ENCODE peak calls at places on chromosomes 6 and 20, in eight cellular contexts. X, T, S, O, N, I, D and A are unnamed samples.

GRCh38 chr6:57313711-57314471 is 3.5 kb upstream of the PRIM2 start:
- DNase-seq in X (no peak), T (no peak), S (no peak), O (peak), N (peak), I (no peak), D (no peak), A (no peak)

GRCh38 chr20:8862092-8862491 is 206.8 kb upstream of the PLCB4 start:
- DNase-seq in X (no peak), T (no peak), S (no peak), O (no peak), N (no peak), I (no peak), D (no peak), A (no peak)

GRCh38 chr20:20820780-20821495 is 108.5 kb upstream of the RALGAPA2 start:
- DNase-seq in X (no peak), T (no peak), S (no peak), O (no peak), N (no peak), I (no peak), D (no peak), A (no peak)

GRCh38 chr6:170522565-170523183 is 30.4 kb downstream of the PSMB1 start:
- DNase-seq in X (no peak), T (no peak), S (no peak), O (peak), N (no peak), I (no peak), D (no peak), A (peak)

GRCh38 chr6:97440590-97441176 is 157.7 kb upstream of the MMS22L start:
- DNase-seq in X (no peak), T (no peak), S (no peak), O (peak), N (no peak), I (no peak), D (no peak), A (no peak)

GRCh38 chr6:129672883-129673631 is 36.9 kb downstream of the ARHGAP18 start:
- DNase-seq in X (no peak), T (no peak), S (peak), O (peak), N (peak), I (no peak), D (no peak), A (peak)

GRCh38 chr6:105460860-105461259 is 58.0 kb upstream of the PREP start:
- DNase-seq in X (no peak), T (no peak), S (no peak), O (no peak), N (no peak), I (no peak), D (no peak), A (no peak)

GRCh38 chr20:15627501-15627903 is 945.7 kb downstream of the KIF16B start:
- DNase-seq in X (no peak), T (no peak), S (no peak), O (no peak), N (no peak), I (no peak), D (no peak), A (no peak)

GRCh38 chr6:151091571-151091970 is 148.2 kb upstream of the AKAP12 start:
- DNase-seq in X (no peak), T (no peak), S (no peak), O (no peak), N (no peak), I (no peak), D (no peak), A (no peak)

GRCh38 chr20:39968495-39968894 is 720.5 kb downstream of the MAFB start:
- DNase-seq in X (no peak), T (no peak), S (no peak), O (no peak), N (no peak), I (no peak), D (no peak), A (no peak)

GRCh38 chr6:56677559-56677958 is 34.9 kb upstream of the DST start:
- DNase-seq in X (no peak), T (no peak), S (no peak), O (no peak), N (peak), I (no peak), D (no peak), A (no peak)

GRCh38 chr20:21391495-21392298 is 5.6 kb downstream of the NKX2-4 start:
- DNase-seq in X (no peak), T (no peak), S (peak), O (no peak), N (no peak), I (no peak), D (no peak), A (peak)

GRCh38 chr6:144103026-144103563 is 7.7 kb upstream of the SF3B5 start:
- DNase-seq in X (no peak), T (no peak), S (no peak), O (no peak), N (no peak), I (no peak), D (no peak), A (no peak)

GRCh38 chr20:47456952-47457724 is 44.5 kb upstream of the NCOA3 start:
- DNase-seq in X (no peak), T (no peak), S (no peak), O (peak), N (no peak), I (no peak), D (no peak), A (no peak)

GRCh38 chr6:158338311-158339112 is 26.2 kb downstream of the TULP4 start:
- DNase-seq in X (no peak), T (no peak), S (no peak), O (no peak), N (no peak), I (no peak), D (no peak), A (no peak)

GRCh38 chr6:26330835-26331808 is 33.9 kb upstream of the BTN3A2 start:
- DNase-seq in X (no peak), T (no peak), S (peak), O (peak), N (no peak), I (no peak), D (no peak), A (peak)

GRCh38 chr20:58210398-58210747 is 18.1 kb downstream of the ANKRD60 start:
- DNase-seq in X (no peak), T (no peak), S (no peak), O (no peak), N (no peak), I (no peak), D (no peak), A (no peak)

GRCh38 chr6:7148100-7148822 is 40.5 kb downstream of the RREB1 start:
- DNase-seq in X (no peak), T (no peak), S (no peak), O (no peak), N (no peak), I (no peak), D (no peak), A (no peak)

GRCh38 chr20:58570181-58570859 is 55.1 kb upstream of the APCDD1L start:
- DNase-seq in X (no peak), T (no peak), S (no peak), O (no peak), N (no peak), I (no peak), D (no peak), A (no peak)

GRCh38 chr20:57561356-57562279 is 708 bp downstream of the PCK1 start:
- DNase-seq in X (no peak), T (no peak), S (no peak), O (no peak), N (no peak), I (no peak), D (no peak), A (no peak)

GRCh38 chr6:43070028-43070632 is 6.0 kb upstream of the PTK7 start:
- DNase-seq in X (no peak), T (no peak), S (peak), O (peak), N (no peak), I (no peak), D (no peak), A (peak)

GRCh38 chr20:47020231-47020630 is 125.6 kb downstream of the EYA2 start:
- DNase-seq in X (no peak), T (no peak), S (no peak), O (no peak), N (no peak), I (no peak), D (no peak), A (no peak)

GRCh38 chr6:18022398-18023231 is 35.2 kb upstream of the KIF13A start:
- DNase-seq in X (no peak), T (no peak), S (no peak), O (peak), N (no peak), I (no peak), D (no peak), A (peak)

GRCh38 chr20:47929368-47930115 is 144.3 kb upstream of the SULF2 start:
- DNase-seq in X (no peak), T (peak), S (no peak), O (no peak), N (peak), I (no peak), D (no peak), A (no peak)

GRCh38 chr6:168127384-168127868 is 48.4 kb upstream of the FRMD1 start:
- DNase-seq in X (no peak), T (no peak), S (no peak), O (no peak), N (no peak), I (no peak), D (peak), A (no peak)

GRCh38 chr6:148874698-148875293 is 128.0 kb downstream of the UST start:
- DNase-seq in X (peak), T (no peak), S (no peak), O (no peak), N (no peak), I (no peak), D (no peak), A (no peak)

GRCh38 chr6:122839477-122839876 is 50.4 kb downstream of the SMPDL3A start:
- DNase-seq in X (peak), T (peak), S (peak), O (peak), N (peak), I (peak), D (peak), A (peak)

GRCh38 chr6:139369568-139370046 is 4.8 kb downstream of the CITED2 start:
- DNase-seq in X (no peak), T (no peak), S (peak), O (peak), N (peak), I (no peak), D (no peak), A (peak)

GRCh38 chr6:36384095-36384494 is 3.4 kb downstream of the ETV7 start:
- DNase-seq in X (no peak), T (no peak), S (no peak), O (no peak), N (no peak), I (no peak), D (no peak), A (no peak)

GRCh38 chr6:88517737-88518136 is 351.6 kb upstream of the CNR1 start:
- DNase-seq in X (no peak), T (no peak), S (no peak), O (no peak), N (peak), I (no peak), D (no peak), A (no peak)

GRCh38 chr6:92779758-92780157 is 639.6 kb downstream of the EPHA7 start:
- DNase-seq in X (no peak), T (peak), S (no peak), O (no peak), N (peak), I (peak), D (no peak), A (no peak)

DNA sequence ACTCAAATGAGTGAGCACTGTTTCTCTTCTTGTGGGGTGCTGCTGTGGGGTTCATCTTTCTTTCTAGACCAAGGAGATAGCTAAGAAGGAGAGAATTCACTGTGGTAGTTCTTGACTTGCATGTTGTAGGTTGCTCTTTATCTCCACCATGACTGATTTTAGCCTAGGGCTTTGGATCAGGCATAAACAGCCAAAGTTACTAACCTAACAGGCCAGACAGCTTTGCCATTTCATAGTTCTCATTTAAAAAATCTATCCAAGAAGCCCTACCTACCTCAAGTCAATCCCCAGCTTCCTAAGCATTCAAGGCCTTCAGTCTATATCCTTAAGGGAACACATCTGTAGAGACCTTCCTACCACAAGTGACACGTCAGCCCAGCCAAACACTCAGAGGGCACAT is 107.9 kb upstream of the CARMIL1 start:
- DNase-seq in X (no peak), T (no peak), S (no peak), O (no peak), N (no peak), I (no peak), D (no peak), A (no peak)
- TF ChIP-seq CTCF in X (no peak), T (no peak), S (no peak), O (no peak), N (no peak), I (no peak), D (no peak), A (no peak)

DNA sequence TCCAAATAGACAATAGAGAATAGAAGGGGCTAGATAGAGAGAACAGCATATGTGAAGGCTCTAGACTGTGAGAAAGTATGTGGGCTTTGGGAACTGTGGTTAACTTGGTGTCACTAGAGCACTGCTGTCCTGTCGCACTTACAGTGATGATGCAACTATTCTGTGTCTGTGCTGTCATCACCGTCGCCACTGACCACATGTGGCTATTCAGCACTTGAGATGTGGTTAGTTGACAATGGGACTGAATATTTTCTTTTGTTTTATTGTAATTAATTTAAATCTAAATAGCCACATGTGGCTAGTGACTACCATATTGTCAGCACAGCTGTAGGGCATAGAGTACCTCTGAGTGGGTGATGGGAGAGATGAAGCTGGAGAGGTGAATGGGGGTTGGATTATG is 39.0 kb upstream of the IFNGR1 start:
- DNase-seq in X (no peak), T (no peak), S (peak), O (no peak), N (no peak), I (no peak), D (peak), A (no peak)
- TF ChIP-seq CTCF in X (no peak), T (no peak), S (no peak), O (no peak), N (no peak), I (no peak), D (no peak), A (no peak)

GRCh38 chr6:111581957-111582356 is 23.7 kb downstream of the TRAF3IP2 start:
- DNase-seq in X (no peak), T (no peak), S (no peak), O (no peak), N (no peak), I (no peak), D (no peak), A (no peak)

GRCh38 chr6:111580401-111580800 is 25.3 kb downstream of the TRAF3IP2 start:
- DNase-seq in X (no peak), T (no peak), S (no peak), O (no peak), N (no peak), I (no peak), D (no peak), A (no peak)

GRCh38 chr6:111579816-111580215 is 25.9 kb downstream of the TRAF3IP2 start:
- DNase-seq in X (no peak), T (no peak), S (no peak), O (no peak), N (no peak), I (no peak), D (no peak), A (no peak)

GRCh38 chr6:111583221-111583620 is 22.5 kb downstream of the TRAF3IP2 start:
- DNase-seq in X (no peak), T (no peak), S (no peak), O (no peak), N (no peak), I (no peak), D (no peak), A (no peak)

GRCh38 chr6:111580826-111581505 is 24.7 kb downstream of the TRAF3IP2 start:
- DNase-seq in X (no peak), T (no peak), S (no peak), O (no peak), N (no peak), I (no peak), D (no peak), A (no peak)
- TF ChIP-seq CTCF in X (no peak), T (no peak), S (no peak), O (no peak), N (no peak), I (no peak), D (no peak), A (no peak)

GRCh38 chr20:13784271-13784892 is 337 bp downstream of the ESF1 start:
- DNase-seq in X (no peak), T (no peak), S (no peak), O (no peak), N (no peak), I (no peak), D (no peak), A (no peak)
- TF ChIP-seq CTCF in X (no peak), T (no peak), S (no peak), O (no peak), N (no peak), I (no peak), D (no peak), A (no peak)

GRCh38 chr6:13336553-13336952 is 8.2 kb upstream of the TBC1D7 start:
- DNase-seq in X (peak), T (peak), S (peak), O (peak), N (peak), I (peak), D (peak), A (peak)
- TF ChIP-seq CTCF in X (peak), T (peak), S (peak), O (peak), N (peak), I (peak), D (peak), A (peak)